ENCODE peak calls at places on chromosomes 13 and 19, in six cellular contexts. One of them, this sample, is unnamed.
A peak's percentile ranks its signal among the peaks of the same experiment; 100 is the strongest.

GRCh38 chr13:80126382-80127068 is 214.4 kb downstream of the SPRY2 start:
- DNase-seq in mesendoderm: peak; percentile 24
- DNase-seq in neuronal stem cell: no peak
- DNase-seq in IMR-90: no peak
- DNase-seq in H1: no peak
- DNase-seq in trophoblast cell: no peak
- DNase-seq in this sample: no peak

GRCh38 chr19:39949026-39949747 is 14.8 kb upstream of the FCGBP start:
- DNase-seq in mesendoderm: no peak
- DNase-seq in neuronal stem cell: no peak
- DNase-seq in IMR-90: no peak
- DNase-seq in H1: no peak
- DNase-seq in trophoblast cell: no peak
- DNase-seq in this sample: no peak

GRCh38 chr13:75481176-75482069 is 546 bp downstream of the TBC1D4 start:
- DNase-seq in mesendoderm: peak; percentile 59
- DNase-seq in neuronal stem cell: peak; percentile 51
- DNase-seq in IMR-90: no peak
- DNase-seq in H1: no peak
- DNase-seq in trophoblast cell: peak; percentile 17
- DNase-seq in this sample: peak; percentile 53

GRCh38 chr19:16760990-16761389 is 41.3 kb downstream of the NWD1 start:
- DNase-seq in mesendoderm: no peak
- DNase-seq in neuronal stem cell: no peak
- DNase-seq in IMR-90: no peak
- DNase-seq in H1: no peak
- DNase-seq in trophoblast cell: no peak
- DNase-seq in this sample: no peak

GRCh38 chr19:40778865-40779284 is 828 bp downstream of the RAB4B start:
- DNase-seq in mesendoderm: no peak
- DNase-seq in neuronal stem cell: no peak
- DNase-seq in IMR-90: peak; percentile 29
- DNase-seq in H1: no peak
- DNase-seq in trophoblast cell: no peak
- DNase-seq in this sample: no peak

GRCh38 chr13:33004454-33004853 is 11.8 kb upstream of the KL start:
- DNase-seq in mesendoderm: peak; percentile 40
- DNase-seq in neuronal stem cell: no peak
- DNase-seq in IMR-90: no peak
- DNase-seq in H1: no peak
- DNase-seq in trophoblast cell: no peak
- DNase-seq in this sample: peak; percentile 9

GRCh38 chr19:39318690-39319089 is 2.0 kb downstream of the LRFN1 start:
- DNase-seq in mesendoderm: no peak
- DNase-seq in neuronal stem cell: no peak
- DNase-seq in IMR-90: no peak
- DNase-seq in H1: no peak
- DNase-seq in trophoblast cell: no peak
- DNase-seq in this sample: no peak

GRCh38 chr13:73266640-73267180 is 207.9 kb downstream of the KLF5 start:
- DNase-seq in mesendoderm: no peak
- DNase-seq in neuronal stem cell: no peak
- DNase-seq in IMR-90: no peak
- DNase-seq in H1: no peak
- DNase-seq in trophoblast cell: no peak
- DNase-seq in this sample: no peak

GRCh38 chr13:101728021-101728420 is 275.5 kb downstream of the ITGBL1 start:
- DNase-seq in mesendoderm: no peak
- DNase-seq in neuronal stem cell: no peak
- DNase-seq in IMR-90: no peak
- DNase-seq in H1: no peak
- DNase-seq in trophoblast cell: no peak
- DNase-seq in this sample: no peak

GRCh38 chr13:91348906-91349435 is 1.5 kb downstream of the MIR17HG start:
- DNase-seq in mesendoderm: peak; percentile 87
- DNase-seq in neuronal stem cell: peak; percentile 89
- DNase-seq in IMR-90: peak; percentile 79
- DNase-seq in H1: no peak
- DNase-seq in trophoblast cell: peak; percentile 85
- DNase-seq in this sample: peak; percentile 89

GRCh38 chr13:31749929-31750328 is 10.6 kb downstream of the RXFP2 start:
- DNase-seq in mesendoderm: no peak
- DNase-seq in neuronal stem cell: no peak
- DNase-seq in IMR-90: peak; percentile 94
- DNase-seq in H1: no peak
- DNase-seq in trophoblast cell: no peak
- DNase-seq in this sample: peak; percentile 80

GRCh38 chr13:54078271-54078670 is 1049.7 kb downstream of the OLFM4 start:
- DNase-seq in mesendoderm: no peak
- DNase-seq in neuronal stem cell: no peak
- DNase-seq in IMR-90: no peak
- DNase-seq in H1: no peak
- DNase-seq in trophoblast cell: no peak
- DNase-seq in this sample: no peak

GRCh38 chr19:17944301-17944700 is 11.5 kb downstream of the CCDC124 start:
- DNase-seq in mesendoderm: no peak
- DNase-seq in neuronal stem cell: no peak
- DNase-seq in IMR-90: peak; percentile 88
- DNase-seq in H1: no peak
- DNase-seq in trophoblast cell: no peak
- DNase-seq in this sample: peak; percentile 35

GRCh38 chr13:48588120-48588519 is 55.2 kb upstream of the RCBTB2 start:
- DNase-seq in mesendoderm: no peak
- DNase-seq in neuronal stem cell: no peak
- DNase-seq in IMR-90: no peak
- DNase-seq in H1: no peak
- DNase-seq in trophoblast cell: no peak
- DNase-seq in this sample: no peak

GRCh38 chr13:23673354-23673753 is 103.1 kb downstream of the TNFRSF19 start:
- DNase-seq in mesendoderm: no peak
- DNase-seq in neuronal stem cell: no peak
- DNase-seq in IMR-90: peak; percentile 99
- DNase-seq in H1: no peak
- DNase-seq in trophoblast cell: no peak
- DNase-seq in this sample: peak; percentile 82

GRCh38 chr13:21322988-21323387 is 136.1 kb downstream of the ZDHHC20 start:
- DNase-seq in mesendoderm: no peak
- DNase-seq in neuronal stem cell: no peak
- DNase-seq in IMR-90: no peak
- DNase-seq in H1: no peak
- DNase-seq in trophoblast cell: no peak
- DNase-seq in this sample: no peak

GRCh38 chr19:48344892-48345291 is 18.8 kb downstream of the TMEM143 start:
- DNase-seq in mesendoderm: no peak
- DNase-seq in neuronal stem cell: no peak
- DNase-seq in IMR-90: no peak
- DNase-seq in H1: no peak
- DNase-seq in trophoblast cell: no peak
- DNase-seq in this sample: no peak

GRCh38 chr19:17329768-17330545 is 4.7 kb downstream of the ANO8 start:
- DNase-seq in mesendoderm: no peak
- DNase-seq in neuronal stem cell: no peak
- DNase-seq in IMR-90: no peak
- DNase-seq in H1: no peak
- DNase-seq in trophoblast cell: no peak
- DNase-seq in this sample: no peak

GRCh38 chr13:93775507-93776108 is 549.0 kb downstream of the GPC6 start:
- DNase-seq in mesendoderm: no peak
- DNase-seq in neuronal stem cell: no peak
- DNase-seq in IMR-90: peak; percentile 85
- DNase-seq in H1: no peak
- DNase-seq in trophoblast cell: no peak
- DNase-seq in this sample: peak; percentile 46

GRCh38 chr19:42048992-42049391 is 21.0 kb downstream of the GRIK5 start:
- DNase-seq in mesendoderm: no peak
- DNase-seq in neuronal stem cell: no peak
- DNase-seq in IMR-90: no peak
- DNase-seq in H1: no peak
- DNase-seq in trophoblast cell: no peak
- DNase-seq in this sample: peak; percentile 11

GRCh38 chr19:58558623-58559274 is 338 bp upstream of the UBE2M start:
- DNase-seq in mesendoderm: peak; percentile 99
- DNase-seq in neuronal stem cell: peak; percentile 99
- DNase-seq in IMR-90: peak; percentile 98
- DNase-seq in H1: peak; percentile 97
- DNase-seq in trophoblast cell: peak; percentile 99
- DNase-seq in this sample: peak; percentile 98

GRCh38 chr13:26295812-26296211 is 41.9 kb downstream of the CDK8 start:
- DNase-seq in mesendoderm: no peak
- DNase-seq in neuronal stem cell: no peak
- DNase-seq in IMR-90: no peak
- DNase-seq in H1: no peak
- DNase-seq in trophoblast cell: no peak
- DNase-seq in this sample: no peak

GRCh38 chr13:100508391-100508790 is 80.2 kb downstream of the GGACT start:
- DNase-seq in mesendoderm: no peak
- DNase-seq in neuronal stem cell: no peak
- DNase-seq in IMR-90: no peak
- DNase-seq in H1: no peak
- DNase-seq in trophoblast cell: no peak
- DNase-seq in this sample: no peak
- H3K23ac ChIP-seq in mesendoderm: no peak overlapping the region
- H3K23ac ChIP-seq in neuronal stem cell: no peak overlapping the region
- H3K23ac ChIP-seq in IMR-90: no peak overlapping the region
- H3K23ac ChIP-seq in H1: no peak overlapping the region
- H3K23ac ChIP-seq in trophoblast cell: no peak overlapping the region
- H3K23ac ChIP-seq in this sample: no peak overlapping the region

GRCh38 chr19:7871280-7871529 is 3.0 kb downstream of the PRR36 start:
- DNase-seq in mesendoderm: peak; percentile 92
- DNase-seq in neuronal stem cell: no peak
- DNase-seq in IMR-90: no peak
- DNase-seq in H1: no peak
- DNase-seq in trophoblast cell: no peak
- DNase-seq in this sample: no peak

GRCh38 chr19:7869910-7870511 is 4.2 kb downstream of the PRR36 start:
- DNase-seq in mesendoderm: peak; percentile 82
- DNase-seq in neuronal stem cell: peak; percentile 81
- DNase-seq in IMR-90: peak; percentile 8
- DNase-seq in H1: peak; percentile 84
- DNase-seq in trophoblast cell: peak; percentile 41
- DNase-seq in this sample: peak; percentile 63

GRCh38 chr19:7869453-7869909 is 4.7 kb downstream of the PRR36 start:
- DNase-seq in mesendoderm: peak; percentile 70
- DNase-seq in neuronal stem cell: no peak
- DNase-seq in IMR-90: peak; percentile 28
- DNase-seq in H1: no peak
- DNase-seq in trophoblast cell: peak; percentile 55
- DNase-seq in this sample: peak; percentile 61

GRCh38 chr19:7871530-7872305 is 2.5 kb downstream of the PRR36 start:
- DNase-seq in mesendoderm: peak; percentile 97
- DNase-seq in neuronal stem cell: peak; percentile 97
- DNase-seq in IMR-90: peak; percentile 85
- DNase-seq in H1: peak; percentile 96
- DNase-seq in trophoblast cell: peak; percentile 93
- DNase-seq in this sample: peak; percentile 96

GRCh38 chr19:7870571-7871279 is 3.5 kb downstream of the PRR36 start:
- DNase-seq in mesendoderm: peak; percentile 81
- DNase-seq in neuronal stem cell: peak; percentile 85
- DNase-seq in IMR-90: no peak
- DNase-seq in H1: peak; percentile 82
- DNase-seq in trophoblast cell: peak; percentile 60
- DNase-seq in this sample: peak; percentile 56
- H3K4me3 ChIP-seq in mesendoderm: no peak overlapping the region
- H3K4me3 ChIP-seq in neuronal stem cell: no peak overlapping the region
- H3K4me3 ChIP-seq in IMR-90: no peak overlapping the region
- H3K4me3 ChIP-seq in H1: no peak overlapping the region
- H3K4me3 ChIP-seq in trophoblast cell: no peak overlapping the region
- H3K4me3 ChIP-seq in this sample: no peak overlapping the region

GRCh38 chr19:47274071-47274890 is at the start of gene INAFM1:
- DNase-seq in mesendoderm: peak; percentile 96
- DNase-seq in neuronal stem cell: peak; percentile 96
- DNase-seq in IMR-90: peak; percentile 86
- DNase-seq in H1: peak; percentile 87
- DNase-seq in trophoblast cell: peak; percentile 91
- DNase-seq in this sample: peak; percentile 92
- H2BK5ac ChIP-seq in mesendoderm: peak within 1 kb of the TSS; percentile 92
- H2BK5ac ChIP-seq in neuronal stem cell: peak within 1 kb of the TSS; percentile 98
- H2BK5ac ChIP-seq in IMR-90: peak within 1 kb of the TSS; percentile 97
- H2BK5ac ChIP-seq in H1: peak within 1 kb of the TSS; percentile 91
- H2BK5ac ChIP-seq in trophoblast cell: peak within 1 kb of the TSS; percentile 86
- H2BK5ac ChIP-seq in this sample: peak within 1 kb of the TSS; percentile 89

GRCh38 chr19:46132508-46133100 is 8.1 kb upstream of the IGFL3 start:
- DNase-seq in mesendoderm: no peak
- DNase-seq in neuronal stem cell: no peak
- DNase-seq in IMR-90: no peak
- DNase-seq in H1: no peak
- DNase-seq in trophoblast cell: no peak
- DNase-seq in this sample: no peak

GRCh38 chr19:46133777-46134231 is 9.3 kb upstream of the IGFL3 start:
- DNase-seq in mesendoderm: peak; percentile 81
- DNase-seq in neuronal stem cell: no peak
- DNase-seq in IMR-90: no peak
- DNase-seq in H1: no peak
- DNase-seq in trophoblast cell: peak; percentile 90
- DNase-seq in this sample: no peak

GRCh38 chr19:46134527-46134926 is 10.0 kb upstream of the IGFL3 start:
- DNase-seq in mesendoderm: no peak
- DNase-seq in neuronal stem cell: no peak
- DNase-seq in IMR-90: peak; percentile 65
- DNase-seq in H1: no peak
- DNase-seq in trophoblast cell: peak; percentile 47
- DNase-seq in this sample: peak; percentile 55

GRCh38 chr19:46133101-46133627 is 8.7 kb upstream of the IGFL3 start:
- DNase-seq in mesendoderm: peak; percentile 98
- DNase-seq in neuronal stem cell: peak; percentile 83
- DNase-seq in IMR-90: peak; percentile 97
- DNase-seq in H1: peak; percentile 53
- DNase-seq in trophoblast cell: peak; percentile 35
- DNase-seq in this sample: peak; percentile 87

DNA sequence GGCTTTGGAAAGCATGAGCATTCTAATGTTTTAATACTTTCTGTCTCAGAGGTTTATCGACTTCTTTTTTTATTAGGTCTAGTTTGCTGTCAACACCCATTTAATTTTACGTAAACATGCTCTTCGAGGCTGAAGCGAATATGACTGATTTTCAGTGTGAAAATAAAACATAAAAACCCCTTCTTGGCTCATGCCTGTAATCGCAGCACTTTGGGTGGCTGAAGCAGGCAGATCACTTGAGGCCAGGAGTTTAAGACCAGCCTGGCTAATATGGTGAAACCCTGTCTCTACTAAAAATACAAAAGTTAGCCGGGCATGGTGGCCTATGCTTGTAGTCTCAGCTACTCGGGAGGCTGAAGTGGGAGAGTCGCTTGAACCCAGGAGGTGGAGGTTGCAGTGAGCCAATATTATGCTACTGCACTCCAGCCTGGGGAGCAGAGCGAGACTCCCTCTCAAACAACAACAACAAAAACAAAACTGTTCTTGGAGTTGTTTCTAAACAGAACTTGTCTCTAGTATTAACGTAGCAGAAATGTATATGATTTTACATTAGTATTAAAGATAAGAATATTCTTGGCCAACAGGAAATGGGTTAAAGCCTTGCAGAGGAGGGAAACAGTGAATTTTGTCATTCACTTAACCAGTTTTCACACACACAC is 7.1 kb upstream of the IGFL3 start:
- DNase-seq in mesendoderm: no peak
- DNase-seq in neuronal stem cell: no peak
- DNase-seq in IMR-90: no peak
- DNase-seq in H1: no peak
- DNase-seq in trophoblast cell: no peak
- DNase-seq in this sample: no peak
- H3K23ac ChIP-seq in mesendoderm: no peak overlapping the region
- H3K23ac ChIP-seq in neuronal stem cell: no peak overlapping the region
- H3K23ac ChIP-seq in IMR-90: no peak overlapping the region
- H3K23ac ChIP-seq in H1: no peak overlapping the region
- H3K23ac ChIP-seq in trophoblast cell: no peak overlapping the region
- H3K23ac ChIP-seq in this sample: no peak overlapping the region

GRCh38 chr19:50512112-50512998 is 1.4 kb downstream of the ASPDH start:
- DNase-seq in mesendoderm: no peak
- DNase-seq in neuronal stem cell: no peak
- DNase-seq in IMR-90: no peak
- DNase-seq in H1: no peak
- DNase-seq in trophoblast cell: no peak
- DNase-seq in this sample: no peak
- H3K4me3 ChIP-seq in mesendoderm: no peak overlapping the region
- H3K4me3 ChIP-seq in neuronal stem cell: peak overlapping the region; percentile 57
- H3K4me3 ChIP-seq in IMR-90: no peak overlapping the region
- H3K4me3 ChIP-seq in H1: no peak overlapping the region
- H3K4me3 ChIP-seq in trophoblast cell: no peak overlapping the region
- H3K4me3 ChIP-seq in this sample: peak overlapping the region; percentile 99

This sample was measured in mesenchymal stem cell.